ENCODE peak calls at places on chromosomes 12 and 14, in ten cellular contexts. R, X, L, D, C, J, K, Y, V and T are unnamed samples.

GRCh38 chr14:21320913-21321312 is 41.0 kb downstream of the RPGRIP1 start:
- DNase-seq in Y (no peak), D (no peak), J (no peak), V (no peak), R (no peak), K (no peak), X (no peak), L (no peak), C (no peak), T (no peak)

GRCh38 chr14:104404922-104405321 is 174.6 kb upstream of the C14orf180 start:
- DNase-seq in J (no peak), D (no peak), X (no peak), K (no peak), L (no peak), Y (no peak), R (no peak), V (no peak), C (no peak), T (no peak)

GRCh38 chr14:95480109-95480886 is 36.2 kb downstream of the SYNE3 start:
- DNase-seq in Y (no peak), L (no peak), R (no peak), X (peak; percentile 77), C (no peak), J (no peak), D (peak; percentile 82), K (peak; percentile 31), V (no peak), T (peak; percentile 94)

GRCh38 chr12:125244338-125244737 is 179.1 kb downstream of the AACS start:
- DNase-seq in J (no peak), R (no peak), L (no peak), D (no peak), V (no peak), C (no peak), Y (no peak), K (no peak), X (no peak), T (no peak)

GRCh38 chr12:2750185-2750584 is 44.6 kb upstream of the FKBP4 start:
- DNase-seq in K (no peak), L (no peak), C (no peak), J (no peak), V (no peak), R (no peak), X (no peak), D (no peak), Y (no peak), T (no peak)

GRCh38 chr14:69473271-69473670 is 11.3 kb upstream of the PLEKHD1 start:
- DNase-seq in C (no peak), K (no peak), V (no peak), X (no peak), L (no peak), J (no peak), D (no peak), Y (no peak), R (no peak), T (peak; percentile 12)

GRCh38 chr12:27627123-27627835 is 69.0 kb upstream of the REP15 start:
- DNase-seq in C (no peak), X (no peak), J (no peak), V (no peak), K (peak; percentile 79), L (no peak), R (no peak), Y (no peak), D (no peak), T (no peak)

GRCh38 chr12:123891516-123892179 is 81.0 kb downstream of the CCDC92 start:
- DNase-seq in V (no peak), L (no peak), C (no peak), J (no peak), D (no peak), K (no peak), R (no peak), Y (no peak), X (no peak), T (no peak)

GRCh38 chr12:90938451-90938850 is 16.5 kb downstream of the CCER1 start:
- DNase-seq in V (no peak), X (no peak), J (no peak), L (no peak), R (no peak), K (peak; percentile 73), Y (no peak), C (no peak), D (no peak), T (no peak)

GRCh38 chr14:27327095-27327494 is 729.3 kb upstream of the NOVA1 start:
- DNase-seq in R (no peak), V (no peak), Y (no peak), X (no peak), J (no peak), C (no peak), K (no peak), L (no peak), D (no peak), T (no peak)

GRCh38 chr14:82855912-82856381 is 1322.3 kb upstream of the SEL1L start:
- DNase-seq in C (no peak), R (no peak), J (no peak), Y (no peak), D (no peak), L (no peak), X (no peak), K (peak; percentile 60), V (no peak), T (no peak)

GRCh38 chr12:119857036-119857435 is 20.1 kb downstream of the CIT start:
- DNase-seq in J (no peak), R (no peak), X (no peak), C (no peak), V (no peak), K (no peak), L (no peak), Y (no peak), D (no peak), T (no peak)

GRCh38 chr12:117053050-117053400 is 46.2 kb downstream of the TESC start:
- DNase-seq in X (no peak), D (no peak), V (no peak), L (no peak), R (no peak), Y (no peak), K (no peak), C (no peak), J (no peak), T (no peak)

GRCh38 chr12:118044577-118044976 is 16.4 kb downstream of the WSB2 start:
- DNase-seq in R (no peak), C (no peak), K (no peak), D (no peak), X (no peak), Y (no peak), V (no peak), L (no peak), J (no peak), T (no peak)

GRCh38 chr12:1360812-1361211 is 233.6 kb downstream of the FBXL14 start:
- DNase-seq in R (no peak), X (no peak), L (no peak), C (no peak), Y (no peak), V (no peak), J (no peak), K (peak; percentile 91), D (no peak), T (no peak)

GRCh38 chr12:16437926-16438325 is 90.5 kb downstream of the MGST1 start:
- DNase-seq in D (no peak), V (no peak), J (no peak), C (no peak), L (no peak), X (no peak), R (no peak), K (no peak), Y (no peak), T (no peak)

GRCh38 chr12:88703790-88704189 is 123.5 kb upstream of the KITLG start:
- DNase-seq in K (no peak), Y (no peak), V (no peak), D (no peak), C (no peak), J (no peak), R (no peak), X (no peak), L (no peak), T (no peak)

DNA sequence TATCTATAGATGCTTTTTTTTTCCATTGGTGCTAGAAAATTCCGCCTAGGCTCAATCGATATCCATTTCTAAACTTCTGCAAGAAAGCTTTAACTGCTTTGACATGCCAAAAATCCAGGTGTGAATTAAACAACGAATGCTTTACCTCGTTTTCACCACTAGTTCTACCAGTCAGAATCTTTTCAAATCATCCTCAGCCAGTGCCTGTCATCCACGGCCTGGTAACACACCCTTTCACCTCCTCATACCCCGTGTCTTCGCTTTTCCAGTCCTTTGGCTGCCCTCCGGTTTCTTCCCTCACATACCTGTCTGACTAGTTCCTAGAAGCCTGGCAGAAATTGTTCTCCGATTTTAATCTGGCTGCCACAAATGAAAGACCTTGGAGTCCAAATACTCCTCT is 1.4 kb upstream of the PHC1 start:
- DNase-seq in X (no peak), Y (peak; percentile 15), D (no peak), L (peak; percentile 36), K (no peak), V (no peak), J (peak; percentile 68), R (no peak), C (no peak), T (no peak)
- H3K4me3 ChIP-seq in X (peak overlapping the region; percentile 87), Y (no peak overlapping the region), D (no peak overlapping the region), L (no peak overlapping the region), K (no peak overlapping the region), V (no peak overlapping the region), J (no peak overlapping the region), R (no peak overlapping the region), C (no peak overlapping the region), T (no peak overlapping the region)

GRCh38 chr12:83462419-83462818 is 775.7 kb downstream of the TMTC2 start:
- DNase-seq in R (no peak), C (peak; percentile 4), J (no peak), X (no peak), D (no peak), K (no peak), Y (no peak), V (no peak), L (no peak), T (no peak)
- TF ChIP-seq CTCF in R (no peak), C (no peak), J (no peak), X (no peak), D (no peak), K (no peak), Y (no peak), V (no peak), L (no peak), T (no peak)

DNA sequence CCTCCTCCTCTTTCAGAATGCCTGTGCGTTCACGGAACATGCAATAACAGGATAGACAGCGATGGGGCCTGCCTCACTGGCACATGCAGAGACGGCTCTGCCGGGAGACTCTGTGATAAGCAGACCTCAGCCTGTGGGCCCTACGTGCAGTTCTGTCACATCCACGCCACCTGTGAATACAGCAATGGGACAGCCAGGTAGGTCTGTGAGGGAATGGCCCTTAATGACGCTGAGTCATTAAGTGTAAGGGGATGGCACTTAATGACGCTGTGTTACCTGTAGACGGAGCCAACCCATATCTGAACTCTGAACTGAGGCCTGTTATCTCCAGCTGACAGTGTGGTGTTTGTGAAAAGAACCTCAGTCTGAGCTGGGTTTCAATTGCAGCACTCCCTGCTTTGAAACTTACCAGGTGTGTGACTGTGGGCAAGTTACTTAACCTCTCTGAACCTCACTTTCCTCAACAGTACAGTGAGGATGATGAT is 86.9 kb downstream of the STAB2 start:
- DNase-seq in Y (no peak), V (no peak), K (no peak), D (no peak), X (no peak), L (no peak), C (no peak), R (no peak), J (no peak), T (no peak)
- TF ChIP-seq POLR2A in Y (no peak), V (no peak), K (no peak), D (no peak), X (no peak), L (no peak), C (no peak), R (no peak), J (no peak), T (no peak)

GRCh38 chr14:67411820-67412421 is at the start of gene PLEK2:
- DNase-seq in X (peak; percentile 72), R (peak; percentile 46), Y (no peak), V (no peak), J (peak; percentile 31), K (no peak), C (peak; percentile 81), L (peak; percentile 40), D (no peak), T (peak; percentile 91)
- H3K4me3 ChIP-seq in X (peak within 1 kb of the TSS; percentile 44), R (peak within 1 kb of the TSS; percentile 9), Y (no peak within 1 kb of the TSS), V (peak within 1 kb of the TSS; percentile 62), J (peak within 1 kb of the TSS; percentile 54), K (peak within 1 kb of the TSS; percentile 31), C (peak within 1 kb of the TSS; percentile 83), L (peak within 1 kb of the TSS; percentile 58), D (peak within 1 kb of the TSS; percentile 47), T (peak within 1 kb of the TSS; percentile 15)